ENCODE peak calls at places on chromosomes 16 and 17, in seven cellular contexts. One of them, this sample, is unnamed.
A peak's percentile ranks its signal among the peaks of the same experiment; 100 is the strongest.

GRCh38 chr17:76697702-76698465 is 12.9 kb downstream of the MXRA7 start:
- DNase-seq in transverse colon: no peak
- DNase-seq in GM12878: no peak
- DNase-seq in spleen: no peak
- DNase-seq in lower leg skin: no peak
- DNase-seq in IMR-90: peak; percentile 60
- DNase-seq in A549: no peak
- DNase-seq in this sample: no peak

GRCh38 chr17:36792849-36793248 is 144.4 kb upstream of the LHX1 start:
- DNase-seq in lower leg skin: no peak
- DNase-seq in transverse colon: no peak
- DNase-seq in A549: no peak
- DNase-seq in spleen: no peak
- DNase-seq in IMR-90: no peak
- DNase-seq in GM12878: no peak
- DNase-seq in this sample: no peak

GRCh38 chr17:42163113-42163512 is 8.3 kb upstream of the RAB5C start:
- DNase-seq in A549: peak; percentile 53
- DNase-seq in spleen: no peak
- DNase-seq in lower leg skin: no peak
- DNase-seq in transverse colon: peak; percentile 27
- DNase-seq in GM12878: no peak
- DNase-seq in IMR-90: no peak
- DNase-seq in this sample: no peak

GRCh38 chr17:46011711-46012505 is 12.9 kb downstream of the STH start:
- DNase-seq in GM12878: no peak
- DNase-seq in transverse colon: no peak
- DNase-seq in lower leg skin: no peak
- DNase-seq in IMR-90: no peak
- DNase-seq in A549: no peak
- DNase-seq in spleen: peak; percentile 66
- DNase-seq in this sample: no peak

GRCh38 chr17:29207986-29208385 is 27.8 kb upstream of the MYO18A start:
- DNase-seq in transverse colon: no peak
- DNase-seq in IMR-90: no peak
- DNase-seq in lower leg skin: no peak
- DNase-seq in A549: no peak
- DNase-seq in GM12878: no peak
- DNase-seq in spleen: no peak
- DNase-seq in this sample: no peak

GRCh38 chr16:9322735-9323134 is 231.3 kb downstream of the HAPSTR1 start:
- DNase-seq in A549: no peak
- DNase-seq in IMR-90: no peak
- DNase-seq in transverse colon: no peak
- DNase-seq in lower leg skin: no peak
- DNase-seq in GM12878: no peak
- DNase-seq in spleen: no peak
- DNase-seq in this sample: no peak

GRCh38 chr17:50275279-50275678 is 1.0 kb downstream of the TMEM92 start:
- DNase-seq in IMR-90: no peak
- DNase-seq in GM12878: no peak
- DNase-seq in A549: no peak
- DNase-seq in transverse colon: no peak
- DNase-seq in lower leg skin: no peak
- DNase-seq in spleen: peak; percentile 23
- DNase-seq in this sample: no peak

GRCh38 chr16:67842509-67843342 is 606 bp downstream of the THAP11 start:
- DNase-seq in GM12878: no peak
- DNase-seq in transverse colon: peak; percentile 60
- DNase-seq in lower leg skin: no peak
- DNase-seq in A549: peak; percentile 48
- DNase-seq in IMR-90: peak; percentile 46
- DNase-seq in spleen: peak; percentile 93
- DNase-seq in this sample: no peak

GRCh38 chr16:85234310-85235235 is 122.3 kb upstream of the CIBAR2 start:
- DNase-seq in lower leg skin: peak; percentile 40
- DNase-seq in A549: peak; percentile 37
- DNase-seq in spleen: peak; percentile 84
- DNase-seq in GM12878: no peak
- DNase-seq in IMR-90: peak; percentile 85
- DNase-seq in transverse colon: peak; percentile 50
- DNase-seq in this sample: no peak

GRCh38 chr17:56110463-56111138 is 42.7 kb upstream of the ANKFN1 start:
- DNase-seq in transverse colon: peak; percentile 72
- DNase-seq in A549: peak; percentile 22
- DNase-seq in GM12878: no peak
- DNase-seq in lower leg skin: no peak
- DNase-seq in IMR-90: no peak
- DNase-seq in spleen: no peak
- DNase-seq in this sample: peak; percentile 53

GRCh38 chr17:61456688-61457225 is 4.5 kb downstream of the TBX4 start:
- DNase-seq in lower leg skin: peak; percentile 9
- DNase-seq in GM12878: no peak
- DNase-seq in transverse colon: no peak
- DNase-seq in A549: no peak
- DNase-seq in spleen: no peak
- DNase-seq in IMR-90: no peak
- DNase-seq in this sample: no peak

GRCh38 chr17:72359811-72360210 is 239.0 kb downstream of the SOX9 start:
- DNase-seq in IMR-90: peak; percentile 31
- DNase-seq in A549: no peak
- DNase-seq in spleen: no peak
- DNase-seq in GM12878: no peak
- DNase-seq in lower leg skin: no peak
- DNase-seq in transverse colon: no peak
- DNase-seq in this sample: no peak

GRCh38 chr17:38660097-38661026 is 14.4 kb downstream of the EPOP start:
- DNase-seq in IMR-90: no peak
- DNase-seq in transverse colon: no peak
- DNase-seq in lower leg skin: no peak
- DNase-seq in GM12878: no peak
- DNase-seq in A549: no peak
- DNase-seq in spleen: no peak
- DNase-seq in this sample: no peak

GRCh38 chr17:51166987-51167931 is 1.0 kb downstream of the NME2 start:
- DNase-seq in transverse colon: peak; percentile 64
- DNase-seq in lower leg skin: no peak
- DNase-seq in GM12878: no peak
- DNase-seq in IMR-90: peak; percentile 19
- DNase-seq in spleen: peak; percentile 90
- DNase-seq in A549: peak; percentile 62
- DNase-seq in this sample: no peak

GRCh38 chr16:78783570-78784079 is 684.2 kb downstream of the WWOX start:
- DNase-seq in transverse colon: no peak
- DNase-seq in lower leg skin: no peak
- DNase-seq in spleen: no peak
- DNase-seq in A549: no peak
- DNase-seq in IMR-90: no peak
- DNase-seq in GM12878: no peak
- DNase-seq in this sample: no peak

GRCh38 chr17:50117202-50118040 is 12.5 kb downstream of the SAMD14 start:
- DNase-seq in GM12878: no peak
- DNase-seq in lower leg skin: no peak
- DNase-seq in IMR-90: peak; percentile 35
- DNase-seq in transverse colon: peak; percentile 68
- DNase-seq in A549: peak; percentile 74
- DNase-seq in spleen: peak; percentile 87
- DNase-seq in this sample: no peak

GRCh38 chr17:42342242-42343008 is 45.8 kb downstream of the STAT3 start:
- DNase-seq in GM12878: no peak
- DNase-seq in spleen: no peak
- DNase-seq in IMR-90: peak; percentile 71
- DNase-seq in A549: no peak
- DNase-seq in lower leg skin: no peak
- DNase-seq in transverse colon: no peak
- DNase-seq in this sample: no peak

GRCh38 chr16:84851192-84852127 is 31.7 kb downstream of the CRISPLD2 start:
- DNase-seq in transverse colon: no peak
- DNase-seq in spleen: no peak
- DNase-seq in GM12878: no peak
- DNase-seq in IMR-90: peak; percentile 98
- DNase-seq in A549: peak; percentile 91
- DNase-seq in lower leg skin: no peak
- DNase-seq in this sample: peak; percentile 69

GRCh38 chr16:12356622-12357365 is 380.3 kb downstream of the SNX29 start:
- DNase-seq in lower leg skin: no peak
- DNase-seq in IMR-90: no peak
- DNase-seq in GM12878: no peak
- DNase-seq in A549: no peak
- DNase-seq in spleen: no peak
- DNase-seq in transverse colon: no peak
- DNase-seq in this sample: no peak

GRCh38 chr17:68640601-68641000 is 39.4 kb upstream of the FAM20A start:
- DNase-seq in GM12878: no peak
- DNase-seq in A549: no peak
- DNase-seq in spleen: no peak
- DNase-seq in transverse colon: no peak
- DNase-seq in IMR-90: no peak
- DNase-seq in lower leg skin: no peak
- DNase-seq in this sample: no peak

GRCh38 chr16:87389245-87389644 is 2.9 kb upstream of the MAP1LC3B start:
- DNase-seq in A549: no peak
- DNase-seq in GM12878: no peak
- DNase-seq in lower leg skin: no peak
- DNase-seq in spleen: no peak
- DNase-seq in transverse colon: no peak
- DNase-seq in IMR-90: no peak
- DNase-seq in this sample: no peak

DNA sequence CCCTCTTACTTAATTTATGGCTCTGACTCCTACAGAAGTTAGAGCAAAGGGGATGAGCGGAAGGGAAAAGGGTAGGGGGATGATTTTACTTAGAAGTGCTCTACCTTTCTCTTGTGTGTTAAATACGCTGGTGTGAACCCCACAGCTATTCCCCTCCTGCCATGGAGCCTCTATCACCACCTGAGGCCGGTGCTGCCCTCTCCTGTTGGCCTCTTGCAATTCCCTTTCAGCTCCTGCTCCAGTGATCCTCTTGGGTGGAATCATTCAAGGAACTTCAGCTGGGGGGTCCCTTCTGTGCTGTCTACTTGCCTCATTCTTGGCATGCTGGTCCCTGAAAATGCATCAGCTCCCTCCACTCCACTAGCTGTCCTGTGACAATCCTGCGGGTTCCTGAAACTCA is 41.8 kb upstream of the CDH8 start:
- DNase-seq in GM12878: no peak
- DNase-seq in A549: peak; percentile 33
- DNase-seq in IMR-90: no peak
- DNase-seq in lower leg skin: no peak
- DNase-seq in transverse colon: no peak
- DNase-seq in spleen: no peak
- DNase-seq in this sample: no peak
- TF ChIP-seq CTCF in GM12878: no peak
- TF ChIP-seq CTCF in A549: no peak
- TF ChIP-seq CTCF in IMR-90: no peak
- TF ChIP-seq CTCF in lower leg skin: no peak
- TF ChIP-seq CTCF in transverse colon: no peak
- TF ChIP-seq CTCF in spleen: no peak
- TF ChIP-seq CTCF in this sample: no peak

DNA sequence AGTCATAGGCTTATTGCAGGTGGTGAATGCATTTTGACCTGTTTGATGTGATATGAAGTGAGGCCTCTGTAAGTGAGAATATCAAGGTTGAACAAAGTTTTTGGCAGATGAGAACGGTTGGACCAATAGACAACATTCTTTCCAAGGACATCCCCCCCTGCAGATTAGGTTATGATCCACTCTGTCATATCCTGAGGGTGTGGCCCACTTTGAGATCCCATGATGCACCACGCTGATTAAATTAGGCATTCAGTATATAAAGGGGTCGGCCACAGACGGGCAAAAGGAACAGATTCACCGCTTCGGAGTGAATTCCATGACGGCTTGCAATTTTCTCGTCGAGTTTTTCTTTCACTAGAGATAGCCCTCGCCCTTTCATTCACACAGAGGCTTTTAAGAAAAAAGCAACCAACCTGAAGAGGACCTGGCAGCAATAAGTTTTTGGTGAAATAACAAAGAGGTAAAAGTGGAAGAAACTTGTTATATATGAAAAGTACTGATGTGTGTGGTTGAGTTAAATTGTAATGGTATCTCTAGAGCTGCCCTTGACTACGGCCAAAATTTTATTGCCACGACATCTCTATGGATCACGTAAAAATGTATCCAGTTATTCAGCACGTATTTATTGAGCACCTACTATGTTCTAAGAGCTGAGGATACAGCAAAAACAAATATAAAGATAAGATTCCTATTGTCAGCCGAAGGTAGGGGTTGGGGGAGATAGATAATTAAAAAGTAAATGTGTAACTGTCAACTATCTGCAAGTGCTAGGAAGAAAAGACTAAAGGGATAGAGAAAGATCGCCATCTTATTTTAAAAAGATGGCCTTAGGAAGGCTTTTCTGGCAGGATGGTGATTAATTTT is 1.7 kb upstream of the RBBP6 start:
- DNase-seq in GM12878: no peak
- DNase-seq in lower leg skin: no peak
- DNase-seq in transverse colon: no peak
- DNase-seq in spleen: no peak
- DNase-seq in A549: peak; percentile 80
- DNase-seq in IMR-90: no peak
- DNase-seq in this sample: no peak
- TF ChIP-seq POLR2A in GM12878: no peak
- TF ChIP-seq POLR2A in lower leg skin: no peak
- TF ChIP-seq POLR2A in transverse colon: no peak
- TF ChIP-seq POLR2A in spleen: peak; percentile 60
- TF ChIP-seq POLR2A in A549: no peak
- TF ChIP-seq POLR2A in IMR-90: no peak
- TF ChIP-seq POLR2A in this sample: no peak

GRCh38 chr17:58329035-58329807 is 626 bp upstream of the TSPOAP1 start:
- DNase-seq in transverse colon: peak; percentile 53
- DNase-seq in IMR-90: no peak
- DNase-seq in lower leg skin: no peak
- DNase-seq in spleen: peak; percentile 93
- DNase-seq in A549: no peak
- DNase-seq in GM12878: peak; percentile 97
- DNase-seq in this sample: no peak
- TF ChIP-seq CTCF in transverse colon: no peak
- TF ChIP-seq CTCF in IMR-90: peak; percentile 25
- TF ChIP-seq CTCF in lower leg skin: no peak
- TF ChIP-seq CTCF in spleen: peak; percentile 51
- TF ChIP-seq CTCF in A549: peak; percentile 36
- TF ChIP-seq CTCF in GM12878: peak; percentile 79
- TF ChIP-seq CTCF in this sample: no peak

DNA sequence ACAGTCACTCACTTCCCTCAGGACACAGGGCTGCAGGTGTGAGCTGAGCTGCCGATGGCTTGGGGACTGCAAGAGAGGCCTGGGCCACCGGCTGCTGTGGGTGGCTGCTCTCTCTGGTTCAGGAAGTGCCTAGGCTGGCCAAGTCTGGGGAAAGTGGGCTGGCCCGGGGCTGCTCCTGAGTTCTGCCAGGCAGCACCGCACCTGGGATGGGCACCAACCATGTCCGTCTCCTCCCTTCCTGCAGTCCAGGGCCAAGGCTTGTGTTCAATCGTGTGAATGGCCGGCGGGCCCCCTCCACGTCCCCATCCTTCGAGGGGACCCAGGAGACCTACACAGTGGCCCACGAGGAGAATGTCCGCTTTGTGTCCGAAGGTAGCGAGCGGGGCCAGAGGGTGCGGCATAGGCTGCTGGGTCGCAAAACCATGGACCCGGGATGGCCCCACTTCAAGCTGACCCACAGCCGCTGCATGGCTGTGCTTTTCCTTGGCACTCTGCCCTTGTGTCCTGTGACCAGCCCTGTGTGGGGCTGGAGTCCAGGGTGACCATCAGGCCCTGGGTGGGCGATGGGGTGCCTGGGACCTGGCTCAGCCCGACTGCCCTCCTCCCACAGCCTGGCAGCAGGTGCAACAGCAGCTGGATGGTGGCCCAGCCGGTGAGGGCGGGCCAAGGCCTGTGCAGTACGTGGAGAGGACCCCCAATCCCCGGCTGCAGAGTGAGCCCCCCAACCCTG is 1.8 kb upstream of the WDR90 start:
- DNase-seq in GM12878: no peak
- DNase-seq in A549: no peak
- DNase-seq in transverse colon: peak; percentile 71
- DNase-seq in IMR-90: no peak
- DNase-seq in spleen: no peak
- DNase-seq in lower leg skin: no peak
- DNase-seq in this sample: no peak
- TF ChIP-seq POLR2A in GM12878: no peak
- TF ChIP-seq POLR2A in A549: no peak
- TF ChIP-seq POLR2A in transverse colon: peak; percentile 68
- TF ChIP-seq POLR2A in IMR-90: no peak
- TF ChIP-seq POLR2A in spleen: no peak
- TF ChIP-seq POLR2A in lower leg skin: no peak
- TF ChIP-seq POLR2A in this sample: no peak